ENCODE peak calls at places on chromosome 11, in eight cellular contexts. L is NCI-H1417; H is RWPE1; T is mesenchymal stem cell; B is activated CD4-positive, alpha-beta T cell treated with anti-CD3 and anti-CD28 coated beads for 36 hours; J is stimulated activated CD8-positive, alpha-beta memory T cell treated with anti-CD3 and anti-CD28 coated beads, Interleukin-4, amount 100 ng/mL, for 24 hours; C is GM13977; K is A549. E is an unnamed sample.

GRCh38 chr11:7964873-7965272 is 374 bp downstream of the NLRP10 start:
- DNase-seq in C (no peak), B (no peak), T (peak), H (no peak), L (no peak), K (no peak), J (no peak), E (no peak)

GRCh38 chr11:35227551-35228341 is 88.8 kb downstream of the CD44 start:
- DNase-seq in L (no peak), J (no peak), H (no peak), T (peak), C (no peak), B (no peak), K (no peak), E (no peak)

GRCh38 chr11:113504586-113504985 is 29.4 kb upstream of the DRD2 start:
- DNase-seq in H (no peak), T (no peak), C (no peak), L (peak), J (no peak), B (no peak), K (no peak), E (no peak)

GRCh38 chr11:90855531-90855930 is 632.7 kb upstream of the CHORDC1 start:
- DNase-seq in C (no peak), L (no peak), T (no peak), J (no peak), K (no peak), B (no peak), H (no peak), E (no peak)

GRCh38 chr11:102306048-102306575 is 11.2 kb upstream of the BIRC3 start:
- DNase-seq in J (no peak), C (no peak), L (peak), H (peak), K (peak), T (no peak), B (no peak), E (no peak)

GRCh38 chr11:118143661-118144185 is 8.9 kb downstream of the SCN4B start:
- DNase-seq in H (no peak), C (no peak), B (no peak), J (no peak), L (no peak), T (no peak), K (no peak), E (no peak)

GRCh38 chr11:4105916-4106315 is 11.3 kb downstream of the RRM1 start:
- DNase-seq in J (no peak), C (no peak), K (no peak), B (no peak), L (no peak), H (no peak), T (no peak), E (no peak)

GRCh38 chr11:75434886-75435570 is 2.0 kb upstream of the KLHL35 start:
- DNase-seq in T (no peak), K (no peak), B (no peak), H (no peak), J (no peak), L (no peak), C (no peak), E (no peak)

GRCh38 chr11:10809373-10810199 is 860 bp upstream of the EIF4G2 start:
- DNase-seq in T (peak), J (peak), H (peak), C (peak), K (peak), B (peak), L (peak), E (peak)

GRCh38 chr11:114183041-114183511 is 113.1 kb upstream of the NNMT start:
- DNase-seq in K (no peak), J (peak), L (no peak), B (peak), C (no peak), T (peak), H (no peak), E (no peak)

GRCh38 chr11:128095459-128096096 is 491.8 kb downstream of the ETS1 start:
- DNase-seq in C (no peak), B (no peak), T (peak), L (no peak), K (no peak), H (peak), J (no peak), E (no peak)

GRCh38 chr11:7019500-7020182 is 505 bp downstream of the ZNF214 start:
- DNase-seq in C (peak), L (no peak), H (peak), K (no peak), J (no peak), B (peak), T (no peak), E (peak)

GRCh38 chr11:40280161-40281054 is 1179.0 kb downstream of the LRRC4C start:
- DNase-seq in T (peak), L (no peak), H (no peak), K (no peak), C (no peak), B (no peak), J (no peak), E (no peak)

GRCh38 chr11:35103366-35104194 is 35.4 kb upstream of the CD44 start:
- DNase-seq in L (no peak), B (no peak), H (no peak), C (no peak), T (peak), J (no peak), K (no peak), E (no peak)

GRCh38 chr11:108414958-108415357 is 52.4 kb downstream of the C11orf65 start:
- DNase-seq in J (no peak), L (no peak), C (no peak), T (no peak), K (no peak), H (no peak), B (no peak), E (no peak)

GRCh38 chr11:34238533-34238932 is 119.3 kb downstream of the ABTB2 start:
- DNase-seq in K (no peak), T (no peak), L (no peak), J (no peak), C (no peak), H (peak), B (no peak), E (no peak)

E was measured in germinal center.